ENCODE peak calls at places on chromosomes 2 and 18, in ten cellular contexts. X is right lobe of liver; Y is colonic mucosa; M is Karpas-422; J is IMR-90; O is heart left ventricle; I is CD8-positive, alpha-beta memory T cell; U is CD8-positive, alpha-beta T cell; G is Peyer's patch; D is CD4-positive, CD25-positive, alpha-beta regulatory T cell. K is an unnamed sample.

GRCh38 chr18:60331890-60332289 is 40.7 kb downstream of the MC4R start:
- DNase-seq in X (no peak), Y (peak; percentile 16), M (no peak), J (no peak), O (no peak), I (no peak), U (no peak), G (no peak), D (no peak), K (no peak)

GRCh38 chr2:64859208-64860161 is 129.7 kb upstream of the SLC1A4 start:
- DNase-seq in X (peak; percentile 89), Y (peak; percentile 96), M (peak; percentile 94), J (peak; percentile 87), O (peak; percentile 87), I (no peak), U (no peak), G (peak; percentile 55), D (no peak), K (no peak)

GRCh38 chr2:204176306-204176705 is 239.7 kb downstream of the ICOS start:
- DNase-seq in X (no peak), Y (no peak), M (no peak), J (no peak), O (no peak), I (no peak), U (no peak), G (no peak), D (no peak), K (no peak)

GRCh38 chr2:239035997-239036731 is 188.3 kb downstream of the TWIST2 start:
- DNase-seq in X (no peak), Y (no peak), M (no peak), J (no peak), O (no peak), I (no peak), U (no peak), G (no peak), D (no peak), K (no peak)

GRCh38 chr18:77078671-77079070 is 53.9 kb downstream of the MBP start:
- DNase-seq in X (no peak), Y (no peak), M (no peak), J (no peak), O (no peak), I (no peak), U (no peak), G (no peak), D (no peak), K (no peak)

GRCh38 chr2:42906557-42907380 is 114.4 kb upstream of the HAAO start:
- DNase-seq in X (no peak), Y (peak; percentile 51), M (no peak), J (peak; percentile 27), O (peak; percentile 55), I (no peak), U (no peak), G (no peak), D (no peak), K (no peak)

GRCh38 chr2:11177871-11178598 is 22.8 kb downstream of the SLC66A3 start:
- DNase-seq in X (no peak), Y (no peak), M (no peak), J (peak; percentile 52), O (no peak), I (no peak), U (no peak), G (no peak), D (no peak), K (no peak)

GRCh38 chr18:36889316-36889715 is 60.4 kb downstream of the KIAA1328 start:
- DNase-seq in X (no peak), Y (no peak), M (no peak), J (peak; percentile 55), O (no peak), I (no peak), U (no peak), G (no peak), D (no peak), K (no peak)

GRCh38 chr18:49020621-49021021 is 69.9 kb upstream of the SMAD7 start:
- DNase-seq in X (no peak), Y (peak; percentile 22), M (no peak), J (peak; percentile 17), O (no peak), I (no peak), U (no peak), G (no peak), D (no peak), K (no peak)

GRCh38 chr2:36707050-36707449 is 10.5 kb downstream of the VIT start:
- DNase-seq in X (no peak), Y (no peak), M (no peak), J (peak; percentile 29), O (no peak), I (no peak), U (no peak), G (no peak), D (no peak), K (no peak)

GRCh38 chr2:20089715-20090464 is 38.5 kb upstream of the LAPTM4A start:
- DNase-seq in X (no peak), Y (no peak), M (no peak), J (no peak), O (no peak), I (no peak), U (no peak), G (no peak), D (no peak), K (no peak)
- H3K4me1 ChIP-seq in X (no peaks in the 10 kb centered on the region), Y (no peaks in the 10 kb centered on the region), M (no peaks in the 10 kb centered on the region), J (peaks cover 36% of the 10 kb centered on the region), O (peaks cover 5% of the 10 kb centered on the region), I (no peaks in the 10 kb centered on the region), U (no peaks in the 10 kb centered on the region), G (no peaks in the 10 kb centered on the region), D (no peaks in the 10 kb centered on the region), K (no peaks in the 10 kb centered on the region)

GRCh38 chr18:31042068-31042390 is 513 bp downstream of the DSC3 start:
- DNase-seq in X (no peak), Y (no peak), M (no peak), J (no peak), O (no peak), I (no peak), U (no peak), G (no peak), D (no peak), K (no peak)

GRCh38 chr18:31044926-31045325 is 2.4 kb upstream of the DSC3 start:
- DNase-seq in X (no peak), Y (no peak), M (no peak), J (no peak), O (no peak), I (no peak), U (no peak), G (no peak), D (no peak), K (no peak)

GRCh38 chr18:31045599-31045998 is 3.1 kb upstream of the DSC3 start:
- DNase-seq in X (no peak), Y (no peak), M (no peak), J (no peak), O (no peak), I (no peak), U (no peak), G (no peak), D (no peak), K (no peak)

GRCh38 chr18:31042391-31043181 is at the start of gene DSC3:
- DNase-seq in X (peak; percentile 19), Y (peak; percentile 38), M (no peak), J (no peak), O (no peak), I (no peak), U (no peak), G (no peak), D (no peak), K (no peak)

DNA sequence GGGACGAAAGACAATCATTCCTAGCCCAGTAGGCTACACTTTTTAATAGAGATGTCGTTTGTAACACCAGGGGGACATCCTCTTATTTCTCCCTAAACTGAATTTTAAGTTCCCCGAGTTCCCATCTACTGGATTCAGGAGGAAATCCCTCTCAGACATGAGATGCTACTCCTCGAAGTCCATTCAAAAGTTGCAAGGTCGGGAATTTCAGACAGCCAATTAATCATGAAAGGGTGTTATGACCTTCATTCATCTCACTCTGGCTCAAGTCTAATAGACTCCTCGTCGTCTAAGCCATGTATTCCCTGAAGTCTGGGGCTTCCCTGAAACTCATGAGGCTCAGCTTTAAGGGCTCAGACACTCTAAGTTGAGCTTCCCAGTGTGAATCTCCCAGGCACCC is 1.2 kb upstream of the DSC3 start:
- DNase-seq in X (no peak), Y (no peak), M (no peak), J (no peak), O (no peak), I (no peak), U (no peak), G (no peak), D (no peak), K (no peak)
- H3K27me3 ChIP-seq in X (peaks cover 21% of the 10 kb centered on the region), Y (peaks cover 40% of the 10 kb centered on the region), M (no peaks in the 10 kb centered on the region), J (peaks cover 21% of the 10 kb centered on the region), O (peaks cover 62% of the 10 kb centered on the region), I (no peaks in the 10 kb centered on the region), U (peaks cover 6% of the 10 kb centered on the region), G (no peaks in the 10 kb centered on the region), D (no peaks in the 10 kb centered on the region), K (no peaks in the 10 kb centered on the region)

GRCh38 chr2:168330624-168331423 is 83.4 kb upstream of the STK39 start:
- DNase-seq in X (no peak), Y (no peak), M (no peak), J (no peak), O (no peak), I (no peak), U (no peak), G (no peak), D (no peak), K (no peak)

GRCh38 chr2:168323456-168324058 is 76.2 kb upstream of the STK39 start:
- DNase-seq in X (no peak), Y (no peak), M (no peak), J (no peak), O (no peak), I (no peak), U (no peak), G (no peak), D (no peak), K (no peak)

GRCh38 chr2:168327328-168327727 is 79.9 kb upstream of the STK39 start:
- DNase-seq in X (no peak), Y (no peak), M (peak; percentile 22), J (no peak), O (no peak), I (no peak), U (no peak), G (no peak), D (no peak), K (no peak)

GRCh38 chr2:168326578-168326977 is 79.2 kb upstream of the STK39 start:
- DNase-seq in X (no peak), Y (no peak), M (no peak), J (no peak), O (no peak), I (no peak), U (no peak), G (no peak), D (no peak), K (no peak)

DNA sequence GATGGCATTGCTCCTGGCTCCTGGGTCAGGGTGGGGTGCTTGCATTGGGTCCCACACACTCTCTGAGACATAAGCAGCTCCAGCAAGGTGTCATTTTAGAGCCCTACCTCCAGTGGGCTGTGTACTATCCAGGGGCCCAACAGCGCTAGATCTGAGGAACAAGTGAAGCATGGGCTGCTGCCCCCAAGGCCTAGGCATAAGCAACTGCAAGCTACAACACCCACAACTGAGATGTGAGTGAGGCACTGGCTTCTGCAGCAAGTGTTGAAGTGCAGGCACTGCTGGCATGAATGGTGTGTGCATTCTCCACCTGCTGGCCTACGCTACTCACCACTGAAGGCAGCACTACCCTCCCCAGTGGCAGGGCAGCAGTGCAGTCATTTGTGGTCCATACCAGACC is 81.0 kb upstream of the STK39 start:
- DNase-seq in X (no peak), Y (no peak), M (peak; percentile 52), J (no peak), O (no peak), I (no peak), U (no peak), G (no peak), D (no peak), K (no peak)
- H3K9me3 ChIP-seq in X (no peaks in the 10 kb centered on the region), Y (no peaks in the 10 kb centered on the region), M (no peaks in the 10 kb centered on the region), J (no peaks in the 10 kb centered on the region), O (peaks cover 23% of the 10 kb centered on the region), I (no peaks in the 10 kb centered on the region), U (no peaks in the 10 kb centered on the region), G (no peaks in the 10 kb centered on the region), D (peaks cover 6% of the 10 kb centered on the region), K (no peaks in the 10 kb centered on the region)

GRCh38 chr18:28040216-28040615 is 136.7 kb downstream of the CDH2 start:
- DNase-seq in X (no peak), Y (no peak), M (no peak), J (no peak), O (no peak), I (no peak), U (no peak), G (no peak), D (no peak), K (no peak)
- H3K4me1 ChIP-seq in X (no peaks in the 10 kb centered on the region), Y (no peaks in the 10 kb centered on the region), M (no peaks in the 10 kb centered on the region), J (peaks cover 4% of the 10 kb centered on the region), O (peaks cover 30% of the 10 kb centered on the region), I (no peaks in the 10 kb centered on the region), U (no peaks in the 10 kb centered on the region), G (no peaks in the 10 kb centered on the region), D (no peaks in the 10 kb centered on the region), K (no peaks in the 10 kb centered on the region)